ENCODE peak calls at places on chromosomes 7 and 10, in seven cellular contexts. D is AG09309, R is stomach, T is AG04450, E is cardiac fibroblast, Z is H9, O is PC-9. L is an unnamed sample.

GRCh38 chr10:14008648-14009072 is 322.1 kb downstream of the FRMD4A start:
- DNase-seq in D (no peak), R (no peak), T (no peak), E (peak; percentile 63), Z (no peak), O (no peak), L (no peak)

GRCh38 chr10:68543004-68543918 is 15.9 kb upstream of the SLC25A16 start:
- DNase-seq in D (no peak), R (no peak), T (no peak), E (peak; percentile 72), Z (no peak), O (peak; percentile 95), L (no peak)

GRCh38 chr7:94301024-94301588 is 93.6 kb upstream of the COL1A2 start:
- DNase-seq in D (peak; percentile 89), R (peak; percentile 31), T (peak; percentile 94), E (peak; percentile 99), Z (peak; percentile 86), O (peak; percentile 88), L (peak; percentile 87)

GRCh38 chr7:89029864-89030263 is 234.3 kb upstream of the TEX47 start:
- DNase-seq in D (no peak), R (no peak), T (no peak), E (no peak), Z (no peak), O (peak; percentile 39), L (no peak)

GRCh38 chr10:31083765-31084184 is 52.1 kb upstream of the ZNF438 start:
- DNase-seq in D (no peak), R (peak; percentile 32), T (no peak), E (peak; percentile 76), Z (peak; percentile 64), O (no peak), L (no peak)

GRCh38 chr10:128274938-128275337 is 148.7 kb upstream of the MKI67 start:
- DNase-seq in D (peak; percentile 0), R (no peak), T (no peak), E (no peak), Z (no peak), O (no peak), L (no peak)

GRCh38 chr7:27777662-27778061 is 37.7 kb downstream of the TAX1BP1 start:
- DNase-seq in D (no peak), R (no peak), T (no peak), E (no peak), Z (no peak), O (no peak), L (no peak)

GRCh38 chr7:80732635-80733034 is 94.2 kb downstream of the CD36 start:
- DNase-seq in D (no peak), R (no peak), T (no peak), E (no peak), Z (no peak), O (no peak), L (no peak)

GRCh38 chr7:155291045-155291530 is 6.6 kb upstream of the INSIG1 start:
- DNase-seq in D (no peak), R (peak; percentile 52), T (no peak), E (peak; percentile 71), Z (no peak), O (peak; percentile 88), L (no peak)

GRCh38 chr7:16646427-16647081 is 573 bp downstream of the BZW2 start:
- DNase-seq in D (no peak), R (no peak), T (no peak), E (peak; percentile 28), Z (no peak), O (no peak), L (no peak)

GRCh38 chr7:485188-486081 is 34.2 kb downstream of the PDGFA start:
- DNase-seq in D (no peak), R (peak; percentile 47), T (no peak), E (no peak), Z (no peak), O (no peak), L (no peak)

GRCh38 chr7:102152672-102153585 is 133.7 kb upstream of the SH2B2 start:
- DNase-seq in D (peak; percentile 13), R (no peak), T (no peak), E (peak; percentile 57), Z (peak; percentile 91), O (peak; percentile 98), L (no peak)

GRCh38 chr10:79044036-79044664 is 24.6 kb upstream of the ZMIZ1 start:
- DNase-seq in D (no peak), R (no peak), T (no peak), E (no peak), Z (no peak), O (no peak), L (no peak)

GRCh38 chr10:110493832-110494426 is 3.8 kb upstream of the DUSP5 start:
- DNase-seq in D (no peak), R (no peak), T (no peak), E (peak; percentile 11), Z (no peak), O (no peak), L (no peak)

GRCh38 chr7:102094311-102094710 is 192.4 kb upstream of the SH2B2 start:
- DNase-seq in D (peak; percentile 54), R (no peak), T (no peak), E (peak; percentile 17), Z (no peak), O (no peak), L (peak; percentile 30)

GRCh38 chr7:135877799-135878198 is 99.4 kb downstream of the MTPN start:
- DNase-seq in D (no peak), R (no peak), T (no peak), E (peak; percentile 71), Z (no peak), O (peak; percentile 95), L (no peak)

GRCh38 chr7:116786791-116787443 is 75.5 kb upstream of the CAPZA2 start:
- DNase-seq in D (no peak), R (no peak), T (no peak), E (peak; percentile 71), Z (no peak), O (peak; percentile 60), L (no peak)

GRCh38 chr7:128321044-128321422 is 22.7 kb downstream of the RBM28 start:
- DNase-seq in D (no peak), R (no peak), T (no peak), E (no peak), Z (no peak), O (no peak), L (no peak)

GRCh38 chr10:84296071-84296981 is 32.1 kb upstream of the CCSER2 start:
- DNase-seq in D (peak; percentile 38), R (no peak), T (peak; percentile 77), E (peak; percentile 81), Z (peak; percentile 52), O (no peak), L (no peak)

GRCh38 chr10:78959901-78960300 is 108.9 kb upstream of the ZMIZ1 start:
- DNase-seq in D (no peak), R (no peak), T (no peak), E (no peak), Z (no peak), O (no peak), L (no peak)

GRCh38 chr10:11404931-11405330 is 206.5 kb downstream of the USP6NL start:
- DNase-seq in D (no peak), R (no peak), T (no peak), E (peak; percentile 44), Z (no peak), O (no peak), L (no peak)

GRCh38 chr7:115822801-115823200 is 207.8 kb downstream of the TFEC start:
- DNase-seq in D (no peak), R (no peak), T (no peak), E (no peak), Z (no peak), O (no peak), L (no peak)

GRCh38 chr7:39650676-39651075 is 27.3 kb downstream of the RALA start:
- DNase-seq in D (peak; percentile 60), R (no peak), T (peak; percentile 18), E (peak; percentile 86), Z (no peak), O (no peak), L (peak; percentile 68)

GRCh38 chr7:103660455-103661371 is 214.7 kb upstream of the SLC26A5 start:
- DNase-seq in D (no peak), R (no peak), T (no peak), E (peak; percentile 35), Z (no peak), O (peak; percentile 86), L (no peak)

GRCh38 chr10:35336921-35337741 is 822 bp downstream of the CCNY start:
- DNase-seq in D (no peak), R (peak; percentile 47), T (no peak), E (peak; percentile 29), Z (peak; percentile 39), O (no peak), L (no peak)
- TF ChIP-seq CTCF in D (no peak), R (no peak), T (peak; percentile 4), E (peak; percentile 2), Z (no peak), O (no peak), L (no peak)

GRCh38 chr10:62748386-62748785 is 56.1 kb upstream of the ADO start:
- DNase-seq in D (no peak), R (no peak), T (no peak), E (no peak), Z (no peak), O (no peak), L (no peak)
- TF ChIP-seq CTCF in D (no peak), R (no peak), T (no peak), E (no peak), Z (no peak), O (no peak), L (no peak)

DNA sequence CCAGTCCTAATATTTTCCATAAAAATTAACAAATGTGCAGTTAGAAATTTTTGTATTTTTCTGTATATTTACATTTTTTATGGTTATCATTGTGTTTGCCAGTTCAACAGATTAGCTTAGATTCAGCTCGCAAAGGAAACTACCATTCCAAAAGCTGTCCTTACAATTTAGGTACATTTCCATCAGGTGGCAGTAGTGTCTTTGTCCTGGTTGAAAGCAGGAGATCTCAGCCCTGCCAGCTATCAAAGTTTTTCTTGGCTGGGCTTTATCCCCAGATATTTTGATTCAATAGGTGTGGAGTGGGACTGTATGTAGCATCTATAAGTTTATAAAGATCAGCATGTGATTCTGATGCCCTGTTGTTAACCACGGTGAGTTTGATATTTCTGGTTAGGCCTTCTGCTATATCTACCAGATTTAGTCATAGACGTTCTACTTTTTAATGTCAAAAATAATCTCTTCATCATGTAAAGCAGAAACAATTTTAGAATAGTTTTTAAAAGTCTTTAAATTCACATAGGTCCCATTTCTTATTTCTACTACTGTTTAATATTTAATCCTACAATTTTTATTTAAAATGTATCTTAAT is 15.5 kb upstream of the ICA1 start:
- DNase-seq in D (no peak), R (peak; percentile 34), T (no peak), E (peak; percentile 8), Z (no peak), O (no peak), L (no peak)
- TF ChIP-seq CTCF in D (no peak), R (no peak), T (no peak), E (no peak), Z (peak; percentile 81), O (peak; percentile 49), L (no peak)

GRCh38 chr10:72337039-72337629 is 17.6 kb downstream of the DNAJB12 start:
- DNase-seq in D (no peak), R (peak; percentile 94), T (no peak), E (peak; percentile 82), Z (peak; percentile 73), O (peak; percentile 52), L (no peak)
- TF ChIP-seq CTCF in D (peak; percentile 97), R (peak; percentile 91), T (peak; percentile 94), E (peak; percentile 97), Z (peak; percentile 94), O (peak; percentile 99), L (peak; percentile 97)

DNA sequence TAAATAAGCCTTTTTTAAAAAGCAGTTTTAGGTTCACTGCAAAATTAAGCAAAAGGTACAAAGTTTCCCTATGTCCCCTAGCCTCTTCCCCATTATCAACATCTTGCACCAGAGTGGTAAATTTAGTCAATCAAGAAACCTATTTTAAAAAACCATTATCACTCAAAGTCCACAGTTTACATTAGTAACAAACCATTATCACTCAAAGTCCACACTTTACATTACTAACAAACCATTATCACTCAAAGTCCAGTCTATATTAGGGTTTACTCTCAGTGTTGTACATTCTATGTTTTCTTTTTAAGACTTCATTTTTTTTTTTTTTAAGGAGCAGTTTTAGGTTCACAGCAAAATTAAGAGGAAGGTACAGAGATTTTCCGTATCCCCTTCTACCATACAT is 74.1 kb upstream of the GPR37 start:
- DNase-seq in D (no peak), R (no peak), T (no peak), E (no peak), Z (no peak), O (no peak), L (no peak)
- TF ChIP-seq CTCF in D (no peak), R (no peak), T (no peak), E (no peak), Z (no peak), O (no peak), L (no peak)